ENCODE peak calls at places on chromosome 2, in eight cellular contexts. G is brain microvascular endothelial cell, I is fibroblast of lung, A is ovary, R is A549, F is Peyer's patch, Z is esophagus squamous epithelium, U is suprapubic skin. W is an unnamed sample.

GRCh38 chr2:163407296-163407695 is 328.5 kb downstream of the FIGN start:
- DNase-seq in U (no peak), Z (no peak), A (no peak), G (peak), F (no peak), R (no peak), I (peak), W (no peak)

GRCh38 chr2:238509151-238509820 is 82.6 kb downstream of the ASB1 start:
- DNase-seq in F (peak), R (no peak), U (no peak), G (no peak), Z (no peak), A (no peak), I (peak), W (no peak)

GRCh38 chr2:127053731-127054603 is 53.0 kb downstream of the BIN1 start:
- DNase-seq in F (peak), U (peak), R (peak), I (no peak), G (no peak), A (peak), Z (no peak), W (no peak)

GRCh38 chr2:241924909-241925250 is 55.4 kb downstream of the RTP5 start:
- DNase-seq in G (no peak), I (no peak), F (no peak), U (no peak), A (no peak), R (no peak), Z (no peak), W (no peak)

GRCh38 chr2:239919779-239920545 is 105.2 kb downstream of the NDUFA10 start:
- DNase-seq in U (peak), R (no peak), I (no peak), Z (no peak), A (no peak), F (peak), G (no peak), W (peak)

GRCh38 chr2:157468931-157469708 is 25.2 kb upstream of the CYTIP start:
- DNase-seq in A (no peak), U (no peak), G (peak), Z (no peak), I (peak), R (no peak), F (no peak), W (no peak)

GRCh38 chr2:191845248-191845715 is 1.6 kb downstream of the CAVIN2 start:
- DNase-seq in I (no peak), R (peak), U (no peak), Z (no peak), A (peak), F (no peak), G (no peak), W (no peak)

GRCh38 chr2:161362568-161363166 is 53.4 kb upstream of the TBR1 start:
- DNase-seq in F (no peak), G (no peak), A (no peak), I (no peak), R (no peak), U (no peak), Z (no peak), W (no peak)

GRCh38 chr2:127362971-127363370 is 24.8 kb downstream of the MAP3K2 start:
- DNase-seq in I (peak), A (no peak), U (no peak), G (no peak), F (no peak), R (no peak), Z (no peak), W (no peak)

GRCh38 chr2:3111267-3111666 is 266.4 kb downstream of the EIPR1 start:
- DNase-seq in A (no peak), Z (no peak), F (no peak), G (no peak), I (no peak), R (no peak), U (no peak), W (peak)

GRCh38 chr2:238143239-238143951 is 4.9 kb downstream of the KLHL30 start:
- DNase-seq in I (peak), G (no peak), Z (no peak), R (peak), U (no peak), F (no peak), A (no peak), W (peak)

GRCh38 chr2:236634203-236634602 is 64.6 kb downstream of the ACKR3 start:
- DNase-seq in R (no peak), I (no peak), A (peak), G (no peak), F (no peak), Z (no peak), U (peak), W (peak)

GRCh38 chr2:174158003-174158402 is 90.3 kb downstream of the OLA1 start:
- DNase-seq in F (no peak), U (no peak), R (peak), I (no peak), A (no peak), Z (no peak), G (peak), W (no peak)

GRCh38 chr2:234949762-234950434 is 1.9 kb upstream of the SH3BP4 start:
- DNase-seq in U (no peak), I (peak), Z (no peak), G (peak), F (no peak), A (no peak), R (no peak), W (no peak)

GRCh38 chr2:148877403-148877740 is 2.3 kb downstream of the KIF5C start:
- DNase-seq in I (no peak), R (no peak), Z (no peak), U (no peak), F (no peak), G (no peak), A (no peak), W (no peak)

GRCh38 chr2:96888082-96889011 is 18.5 kb upstream of the SEMA4C start:
- DNase-seq in I (no peak), G (no peak), R (no peak), Z (no peak), A (no peak), F (no peak), U (no peak), W (no peak)

GRCh38 chr2:11175293-11175795 is 20.1 kb downstream of the SLC66A3 start:
- DNase-seq in R (no peak), A (peak), F (no peak), I (peak), Z (no peak), U (no peak), G (peak), W (no peak)

GRCh38 chr2:106575955-106576354 is 88.8 kb downstream of the CD8B2 start:
- DNase-seq in F (no peak), R (no peak), U (no peak), A (peak), Z (no peak), G (peak), I (peak), W (no peak)

GRCh38 chr2:191539068-191539467 is 138.9 kb upstream of the NABP1 start:
- DNase-seq in F (no peak), A (no peak), G (peak), R (peak), Z (no peak), I (peak), U (no peak), W (no peak)

GRCh38 chr2:44805391-44805790 is 136.1 kb upstream of the SIX3 start:
- DNase-seq in Z (no peak), A (no peak), R (no peak), F (no peak), I (no peak), G (no peak), U (no peak), W (no peak)

GRCh38 chr2:54392925-54393324 is 63.2 kb upstream of the SPTBN1 start:
- DNase-seq in Z (no peak), I (no peak), F (no peak), A (no peak), R (no peak), G (no peak), U (no peak), W (no peak)

GRCh38 chr2:32772623-32773221 is 144.9 kb downstream of the TTC27 start:
- DNase-seq in I (peak), R (peak), F (no peak), U (no peak), A (no peak), Z (no peak), G (peak), W (no peak)

GRCh38 chr2:46459694-46460093 is 19.7 kb upstream of the TMEM247 start:
- DNase-seq in A (no peak), Z (no peak), G (no peak), I (no peak), R (no peak), U (no peak), F (no peak), W (no peak)

GRCh38 chr2:138078153-138078552 is 113.9 kb downstream of the HNMT start:
- DNase-seq in Z (no peak), F (no peak), R (no peak), I (no peak), U (no peak), G (no peak), A (no peak), W (no peak)

GRCh38 chr2:8505311-8505920 is 176.4 kb upstream of the ID2 start:
- DNase-seq in U (no peak), A (no peak), F (peak), I (no peak), Z (no peak), R (no peak), G (no peak), W (no peak)

GRCh38 chr2:65113816-65114215 is 16.1 kb downstream of the RAB1A start:
- DNase-seq in U (no peak), R (no peak), F (no peak), I (no peak), G (no peak), Z (no peak), A (no peak), W (no peak)

GRCh38 chr2:30510409-30510808 is 63.4 kb downstream of the LCLAT1 start:
- DNase-seq in A (no peak), U (no peak), R (no peak), F (no peak), G (no peak), I (no peak), Z (no peak), W (no peak)

GRCh38 chr2:20419007-20419576 is 27.8 kb upstream of the RHOB start:
- DNase-seq in A (no peak), U (peak), F (no peak), R (no peak), Z (no peak), G (no peak), I (no peak), W (no peak)

GRCh38 chr2:211055438-211055837 is 499.0 kb downstream of the CPS1 start:
- DNase-seq in F (no peak), U (no peak), I (no peak), G (no peak), A (no peak), Z (no peak), R (peak), W (no peak)

GRCh38 chr2:128622371-128622770 is 303.7 kb upstream of the HS6ST1 start:
- DNase-seq in F (peak), U (peak), G (no peak), I (no peak), A (no peak), Z (no peak), R (no peak), W (no peak)

GRCh38 chr2:168127361-168127760 is 120.0 kb downstream of the STK39 start:
- DNase-seq in R (no peak), G (no peak), F (no peak), Z (no peak), A (no peak), I (no peak), U (no peak), W (no peak)

GRCh38 chr2:113686537-113686936 is 59.5 kb downstream of the RABL2A start:
- DNase-seq in F (no peak), I (peak), A (no peak), Z (no peak), U (no peak), G (peak), R (no peak), W (no peak)

GRCh38 chr2:55862673-55863390 is 60.8 kb downstream of the EFEMP1 start:
- DNase-seq in G (peak), I (peak), U (peak), R (peak), F (no peak), A (peak), Z (no peak), W (peak)

GRCh38 chr2:239359194-239359912 is 41.5 kb downstream of the HDAC4 start:
- DNase-seq in U (no peak), F (no peak), R (no peak), Z (no peak), A (peak), I (no peak), G (no peak), W (no peak)

GRCh38 chr2:73163522-73164367 is 38.6 kb upstream of the NOTO start:
- DNase-seq in R (peak), A (peak), G (peak), Z (no peak), I (peak), U (peak), F (peak), W (no peak)

DNA sequence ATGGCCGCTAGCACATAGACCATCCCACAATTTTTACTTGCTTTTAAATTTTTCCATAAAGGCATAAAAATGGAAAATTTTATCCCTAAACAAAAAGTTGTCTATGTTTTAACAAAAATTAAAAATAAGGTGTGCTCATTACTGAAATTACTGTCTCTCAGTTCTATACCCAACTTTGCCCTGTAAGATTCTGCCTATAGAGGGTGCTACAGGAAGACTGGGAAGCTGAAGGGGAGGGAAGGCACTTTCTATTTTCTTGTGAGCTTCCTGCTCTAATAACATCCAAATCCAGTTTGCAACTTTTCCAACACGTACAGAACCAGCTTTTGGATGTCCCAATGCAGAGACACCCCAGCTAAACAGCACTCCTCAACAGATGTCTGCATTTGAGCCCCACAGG is 666.9 kb downstream of the PLCL1 start:
- DNase-seq in R (no peak), Z (no peak), G (no peak), F (no peak), A (no peak), U (no peak), I (no peak), W (no peak)
- TF ChIP-seq CTCF in R (no peak), Z (no peak), G (peak), F (no peak), A (no peak), U (no peak), I (peak), W (no peak)

GRCh38 chr2:60570281-60570680 is 16.8 kb upstream of the BCL11A start:
- DNase-seq in U (no peak), F (no peak), R (no peak), A (no peak), G (no peak), I (no peak), Z (no peak), W (no peak)

GRCh38 chr2:60567919-60568874 is 14.7 kb upstream of the BCL11A start:
- DNase-seq in U (no peak), G (no peak), I (no peak), R (no peak), F (no peak), Z (no peak), A (no peak), W (no peak)

GRCh38 chr2:60565472-60565871 is 12.0 kb upstream of the BCL11A start:
- DNase-seq in R (peak), F (no peak), Z (no peak), G (no peak), U (no peak), I (peak), A (peak), W (no peak)

GRCh38 chr2:60567092-60567491 is 13.6 kb upstream of the BCL11A start:
- DNase-seq in I (no peak), Z (no peak), G (no peak), A (no peak), R (no peak), F (no peak), U (no peak), W (no peak)

DNA sequence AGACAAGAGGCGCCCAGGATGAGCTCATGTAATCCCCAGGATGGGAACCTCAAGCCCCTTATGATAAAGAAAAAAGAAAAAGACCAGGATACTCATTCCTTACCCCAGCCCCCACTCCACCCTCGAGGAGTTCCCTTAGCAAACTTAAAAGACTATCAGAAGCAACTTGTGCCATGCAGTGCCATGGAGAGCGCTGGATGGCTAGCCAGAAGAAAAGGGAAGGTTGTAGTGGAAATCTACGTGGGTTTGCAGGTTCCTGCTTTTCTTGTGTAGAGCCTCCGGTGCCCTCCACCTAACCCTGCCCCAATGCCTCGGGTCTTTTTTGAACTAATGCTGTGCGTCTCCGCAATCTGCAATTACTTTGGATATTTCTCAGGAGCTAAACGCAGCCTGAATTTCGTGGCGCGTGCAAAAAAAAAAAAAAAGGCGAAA is 16.2 kb upstream of the BCL11A start:
- DNase-seq in F (no peak), Z (no peak), G (no peak), I (no peak), R (no peak), A (no peak), U (no peak), W (no peak)
- H3K4me3 ChIP-seq in F (peak), Z (no peak), G (peak), I (no peak), R (no peak), A (no peak), U (peak), W (peak)

DNA sequence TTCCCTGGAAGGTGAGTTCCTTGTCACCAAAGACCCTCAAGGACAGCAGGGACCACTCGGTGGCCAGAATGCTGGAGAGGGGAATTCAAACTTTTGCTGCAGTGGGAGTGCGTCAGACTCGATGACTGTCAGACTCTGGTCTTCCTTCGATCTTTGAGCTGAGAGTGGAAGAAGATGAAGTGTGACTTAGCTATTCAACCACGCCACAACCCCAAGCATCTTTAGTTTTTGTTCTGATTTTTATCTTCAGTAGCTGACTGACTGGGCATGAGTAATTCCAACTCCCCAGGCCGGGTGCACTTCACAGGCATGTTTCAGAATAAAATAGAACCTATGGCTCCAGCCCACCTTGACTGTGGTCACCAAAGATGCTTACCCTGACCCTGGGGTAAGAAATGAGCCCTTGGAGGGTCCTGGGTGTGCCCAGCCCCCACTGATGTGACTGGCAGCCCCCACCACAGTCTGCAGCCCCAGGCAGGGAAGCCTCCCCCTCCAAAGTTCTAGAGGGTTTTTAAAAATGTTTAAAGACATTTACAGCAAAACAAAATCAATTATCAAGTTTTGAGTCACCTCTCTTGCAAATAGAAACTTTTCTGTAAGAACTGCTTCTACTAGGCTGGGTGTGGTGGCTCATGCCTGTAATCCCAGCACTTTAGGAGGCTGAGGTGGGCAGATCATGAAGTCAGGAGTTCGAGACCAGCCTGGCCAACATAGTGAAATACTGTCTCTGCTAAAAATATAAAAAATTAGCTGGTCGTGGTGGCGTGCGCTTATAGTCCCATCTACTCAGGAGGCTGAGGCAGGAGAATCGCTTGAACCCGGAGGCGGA is 24.9 kb upstream of the YWHAQ start:
- DNase-seq in Z (no peak), A (no peak), U (no peak), I (peak), F (no peak), R (peak), G (peak), W (no peak)
- H3K27ac ChIP-seq in Z (no peak), A (no peak), U (no peak), I (peak), F (no peak), R (peak), G (peak), W (no peak)

GRCh38 chr2:145595296-145595695 is 1075.4 kb upstream of the ZEB2 start:
- DNase-seq in I (peak), F (no peak), U (no peak), R (no peak), A (no peak), G (peak), Z (no peak), W (no peak)

GRCh38 chr2:145593280-145593679 is 1073.4 kb upstream of the ZEB2 start:
- DNase-seq in Z (no peak), I (no peak), G (no peak), R (no peak), F (no peak), U (no peak), A (no peak), W (no peak)

GRCh38 chr2:145592362-145592761 is 1072.4 kb upstream of the ZEB2 start:
- DNase-seq in I (no peak), U (no peak), R (no peak), Z (no peak), F (no peak), A (no peak), G (no peak), W (no peak)

GRCh38 chr2:145597011-145597410 is 1077.1 kb upstream of the ZEB2 start:
- DNase-seq in Z (no peak), A (no peak), G (peak), U (no peak), F (no peak), I (peak), R (no peak), W (no peak)

DNA sequence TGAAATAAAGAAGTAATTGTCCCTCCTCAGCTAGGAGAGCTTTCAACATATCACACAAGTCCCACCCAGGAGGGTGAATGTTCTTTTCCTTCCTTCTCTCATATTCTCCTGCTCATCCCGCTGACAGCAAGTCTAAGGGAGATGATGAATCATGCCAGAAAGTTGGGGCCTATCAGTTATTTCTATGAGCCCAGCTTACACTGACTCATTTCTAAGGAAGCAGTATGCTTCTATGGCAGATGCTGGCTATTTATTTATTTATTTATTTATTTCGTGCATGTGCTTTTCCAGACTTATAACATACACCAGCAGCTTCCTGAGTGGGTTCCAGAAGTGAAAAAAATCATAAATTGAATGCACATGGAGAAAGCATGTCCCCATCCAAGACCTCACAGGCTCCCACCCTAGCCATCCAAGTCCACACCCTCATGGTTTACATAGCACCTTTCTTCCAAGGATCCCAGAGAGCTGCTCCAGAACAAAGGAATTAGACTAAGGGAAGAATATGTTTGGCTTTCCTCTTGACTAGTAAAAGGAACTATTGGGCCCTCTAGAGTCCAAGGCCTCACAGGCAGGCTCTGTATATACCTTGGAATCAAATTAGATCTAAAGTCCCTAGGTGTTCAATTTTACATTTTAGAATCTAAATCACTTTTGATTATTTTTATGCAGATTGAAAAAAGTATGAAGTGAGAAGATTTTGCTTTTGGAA is 1074.2 kb upstream of the ZEB2 start:
- DNase-seq in A (no peak), F (no peak), U (no peak), G (peak), R (peak), I (peak), Z (no peak), W (no peak)
- TF ChIP-seq CTCF in A (no peak), F (no peak), U (no peak), G (peak), R (no peak), I (peak), Z (no peak), W (no peak)

W was measured in coronary artery.